ENCODE peak calls at places on chromosomes 6 and 20, in eight cellular contexts. M is A549, D is mesendoderm, C is OCI-LY7, B is caudate nucleus, O is IMR-90, P is tibial nerve, U is breast epithelium. R is an unnamed sample.

GRCh38 chr20:48898210-48898609 is 23.3 kb upstream of the ARFGEF2 start:
- DNase-seq in P (no peak), B (no peak), M (no peak), C (no peak), O (peak; percentile 67), U (no peak), D (no peak), R (no peak)

GRCh38 chr20:58188496-58188895 is 40.0 kb downstream of the ANKRD60 start:
- DNase-seq in C (no peak), D (peak; percentile 71), P (no peak), U (no peak), B (no peak), M (no peak), O (no peak), R (no peak)

GRCh38 chr6:223763-224162 is 68.5 kb upstream of the DUSP22 start:
- DNase-seq in O (peak; percentile 86), B (no peak), M (no peak), U (no peak), P (no peak), C (no peak), D (no peak), R (no peak)

GRCh38 chr6:142233945-142234682 is 67.7 kb upstream of the ADGRG6 start:
- DNase-seq in M (no peak), C (no peak), P (no peak), U (no peak), O (no peak), B (no peak), D (no peak), R (no peak)

GRCh38 chr6:136037885-136038460 is 186.5 kb downstream of the PDE7B start:
- DNase-seq in D (no peak), P (no peak), C (no peak), O (peak; percentile 72), U (no peak), M (no peak), B (no peak), R (no peak)

GRCh38 chr6:53727748-53728147 is 62.2 kb upstream of the KLHL31 start:
- DNase-seq in M (no peak), D (peak; percentile 25), C (no peak), O (peak; percentile 61), P (no peak), B (no peak), U (no peak), R (no peak)

GRCh38 chr6:5325173-5325572 is 63.9 kb downstream of the FARS2 start:
- DNase-seq in M (no peak), P (no peak), B (peak; percentile 5), O (no peak), C (no peak), U (no peak), D (no peak), R (no peak)

GRCh38 chr6:73030257-73030656 is 195.0 kb downstream of the KHDC1L start:
- DNase-seq in P (no peak), C (no peak), U (no peak), B (no peak), M (no peak), O (no peak), D (no peak), R (no peak)

GRCh38 chr6:357791-358341 is 33.7 kb upstream of the IRF4 start:
- DNase-seq in U (no peak), M (no peak), C (no peak), P (no peak), B (no peak), O (no peak), D (no peak), R (no peak)

GRCh38 chr6:15956205-15957106 is 172.4 kb upstream of the MYLIP start:
- DNase-seq in M (no peak), U (no peak), C (no peak), P (peak; percentile 55), B (no peak), O (no peak), D (no peak), R (no peak)

GRCh38 chr6:1267057-1267732 is 44.7 kb upstream of the FOXQ1 start:
- DNase-seq in B (no peak), M (peak; percentile 30), P (no peak), D (no peak), C (no peak), O (no peak), U (no peak), R (no peak)

GRCh38 chr6:72968704-72969103 is 256.6 kb downstream of the KHDC1L start:
- DNase-seq in B (no peak), C (no peak), D (peak; percentile 81), U (no peak), M (no peak), O (peak; percentile 92), P (no peak), R (no peak)

GRCh38 chr6:19297880-19298279 is 539.3 kb upstream of the ID4 start:
- DNase-seq in M (no peak), U (no peak), P (no peak), C (no peak), D (peak; percentile 55), B (no peak), O (no peak), R (no peak)

GRCh38 chr20:32560989-32561830 is 23.9 kb downstream of the NOL4L start:
- DNase-seq in B (no peak), P (no peak), U (no peak), D (no peak), M (no peak), O (no peak), C (no peak), R (no peak)

GRCh38 chr6:168871535-168872106 is 382.0 kb downstream of the THBS2 start:
- DNase-seq in U (no peak), O (no peak), P (no peak), C (no peak), D (no peak), M (no peak), B (no peak), R (no peak)

GRCh38 chr6:33854572-33855030 is 50.8 kb upstream of the MLN start:
- DNase-seq in D (no peak), O (no peak), U (no peak), B (no peak), C (no peak), P (no peak), M (no peak), R (no peak)

GRCh38 chr20:11745160-11745559 is 172.5 kb upstream of the BTBD3 start:
- DNase-seq in M (no peak), U (no peak), C (no peak), B (no peak), O (no peak), D (no peak), P (no peak), R (no peak)

GRCh38 chr6:116034327-116034726 is 26.4 kb downstream of the FRK start:
- DNase-seq in O (peak; percentile 71), U (no peak), B (no peak), D (no peak), M (no peak), P (no peak), C (no peak), R (no peak)

GRCh38 chr6:137903933-137904821 is 37.1 kb downstream of the TNFAIP3 start:
- DNase-seq in D (no peak), M (no peak), C (peak; percentile 73), B (no peak), O (peak; percentile 52), U (no peak), P (no peak), R (peak; percentile 73)

GRCh38 chr6:125784365-125784764 is 6.4 kb upstream of the NCOA7 start:
- DNase-seq in M (no peak), U (no peak), O (peak; percentile 66), D (no peak), C (no peak), B (no peak), P (no peak), R (no peak)

GRCh38 chr6:98020222-98020621 is 737.2 kb upstream of the MMS22L start:
- DNase-seq in O (no peak), U (no peak), C (no peak), B (no peak), D (no peak), P (no peak), M (no peak), R (no peak)

GRCh38 chr6:89347825-89348224 is 4.7 kb downstream of the UBE2J1 start:
- DNase-seq in P (no peak), D (no peak), O (peak; percentile 16), B (no peak), M (no peak), U (no peak), C (no peak), R (peak; percentile 52)

GRCh38 chr6:56484669-56485068 is 158.0 kb downstream of the DST start:
- DNase-seq in B (no peak), O (peak; percentile 81), P (no peak), M (no peak), D (no peak), C (no peak), U (no peak), R (no peak)

DNA sequence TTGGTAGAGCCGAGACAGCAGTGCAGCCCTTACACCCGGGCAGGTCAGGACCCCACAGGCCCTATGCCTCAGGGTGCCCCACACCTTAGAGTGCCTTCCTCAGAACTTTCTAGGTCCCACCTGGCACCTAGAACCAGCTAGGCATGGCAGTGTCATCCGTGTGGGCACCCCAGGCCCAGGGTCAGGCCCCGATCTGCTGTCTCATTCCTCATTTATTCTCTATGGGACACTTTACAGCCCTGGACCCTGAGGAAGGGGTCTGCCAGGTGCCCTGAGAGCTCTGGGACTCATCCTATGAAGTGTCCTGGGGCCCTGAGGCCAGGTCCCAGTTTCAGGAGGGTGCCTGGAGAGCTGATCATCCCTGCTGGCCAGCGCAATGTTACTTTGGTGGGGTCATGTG is 8.1 kb upstream of the BPI start:
- DNase-seq in U (no peak), D (no peak), C (no peak), O (no peak), B (no peak), P (no peak), M (no peak), R (no peak)
- H3K27ac ChIP-seq in U (peak overlapping the region; percentile 3), D (no peak overlapping the region), C (no peak overlapping the region), O (no peak overlapping the region), B (no peak overlapping the region), P (no peak overlapping the region), M (no peak overlapping the region), R (peak overlapping the region; percentile 97)

DNA sequence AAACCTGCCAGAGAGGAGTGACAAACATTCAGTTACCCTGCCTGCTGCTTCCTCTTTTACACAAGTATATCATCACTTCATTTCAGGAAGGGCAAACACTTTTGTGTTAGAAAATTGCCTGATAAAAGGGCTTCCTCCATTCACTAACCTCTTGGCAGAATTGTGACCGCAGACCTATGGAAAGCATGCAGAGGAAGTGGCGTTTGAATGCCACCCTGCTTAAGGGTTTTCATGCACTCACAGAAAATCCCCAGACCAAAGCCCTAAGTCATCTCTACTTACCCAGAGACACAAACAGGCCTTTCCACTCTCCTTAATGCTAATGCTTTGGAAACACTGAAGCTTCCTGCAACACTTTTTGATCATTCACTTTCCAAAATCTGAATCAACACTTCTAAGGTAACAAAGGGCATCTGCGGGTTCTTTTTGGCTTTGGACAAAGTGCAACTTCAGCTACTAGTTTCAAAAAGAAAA is 22.1 kb upstream of the RALGAPA2 start:
- DNase-seq in D (no peak), U (no peak), B (no peak), C (no peak), M (no peak), P (no peak), O (no peak), R (peak; percentile 91)
- H3K27ac ChIP-seq in D (no peak overlapping the region), U (peak overlapping the region; percentile 54), B (no peak overlapping the region), C (no peak overlapping the region), M (no peak overlapping the region), P (no peak overlapping the region), O (no peak overlapping the region), R (peak overlapping the region; percentile 94)

GRCh38 chr20:62712606-62713005 is 4.0 kb downstream of the NTSR1 start:
- DNase-seq in M (no peak), C (no peak), B (no peak), D (no peak), U (no peak), P (no peak), O (no peak), R (no peak)
- H3K27ac ChIP-seq in M (no peak overlapping the region), C (no peak overlapping the region), B (no peak overlapping the region), D (no peak overlapping the region), U (no peak overlapping the region), P (no peak overlapping the region), O (no peak overlapping the region), R (no peak overlapping the region)

GRCh38 chr20:25052255-25053206 is 5.4 kb downstream of the ACSS1 start:
- DNase-seq in P (no peak), O (no peak), B (no peak), M (no peak), D (no peak), C (no peak), U (no peak), R (no peak)
- H3K27ac ChIP-seq in P (peak overlapping the region; percentile 26), O (no peak overlapping the region), B (peak overlapping the region; percentile 82), M (no peak overlapping the region), D (no peak overlapping the region), C (no peak overlapping the region), U (peak overlapping the region; percentile 84), R (no peak overlapping the region)

R was measured in HL-60.